ENCODE peak calls at places on chromosome 17, in four cellular contexts. One of them, this sample, is unnamed.

GRCh38 chr17:55870044-55870443 is 119.2 kb downstream of the PCTP start:
- DNase-seq in GM10248: no peak
- DNase-seq in EL: no peak
- DNase-seq in stimulated activated CD4-positive, alpha-beta T cell treated with anti-CD3 and anti-CD28 coated beads, Interleukin-4, amount 100 ng/mL, for 1 hour: no peak
- DNase-seq in this sample: no peak

GRCh38 chr17:19482571-19482970 is 51.1 kb upstream of the SLC47A1 start:
- DNase-seq in GM10248: no peak
- DNase-seq in EL: peak; percentile 72
- DNase-seq in stimulated activated CD4-positive, alpha-beta T cell treated with anti-CD3 and anti-CD28 coated beads, Interleukin-4, amount 100 ng/mL, for 1 hour: no peak
- DNase-seq in this sample: no peak

GRCh38 chr17:83202002-83203000 is 122.9 kb downstream of the METRNL start:
- DNase-seq in GM10248: no peak
- DNase-seq in EL: no peak
- DNase-seq in stimulated activated CD4-positive, alpha-beta T cell treated with anti-CD3 and anti-CD28 coated beads, Interleukin-4, amount 100 ng/mL, for 1 hour: no peak
- DNase-seq in this sample: no peak

GRCh38 chr17:82932146-82933005 is 92.6 kb upstream of the ZNF750 start:
- DNase-seq in GM10248: no peak
- DNase-seq in EL: peak; percentile 74
- DNase-seq in stimulated activated CD4-positive, alpha-beta T cell treated with anti-CD3 and anti-CD28 coated beads, Interleukin-4, amount 100 ng/mL, for 1 hour: no peak
- DNase-seq in this sample: no peak

GRCh38 chr17:32161506-32162365 is 19.4 kb downstream of the RHOT1 start:
- DNase-seq in GM10248: no peak
- DNase-seq in EL: peak; percentile 98
- DNase-seq in stimulated activated CD4-positive, alpha-beta T cell treated with anti-CD3 and anti-CD28 coated beads, Interleukin-4, amount 100 ng/mL, for 1 hour: no peak
- DNase-seq in this sample: no peak

GRCh38 chr17:56699186-56699895 is 105.8 kb downstream of the NOG start:
- DNase-seq in GM10248: no peak
- DNase-seq in EL: peak; percentile 100
- DNase-seq in stimulated activated CD4-positive, alpha-beta T cell treated with anti-CD3 and anti-CD28 coated beads, Interleukin-4, amount 100 ng/mL, for 1 hour: no peak
- DNase-seq in this sample: peak; percentile 93

GRCh38 chr17:20896153-20896649 is 146.6 kb downstream of the USP22 start:
- DNase-seq in GM10248: peak; percentile 11
- DNase-seq in EL: peak; percentile 23
- DNase-seq in stimulated activated CD4-positive, alpha-beta T cell treated with anti-CD3 and anti-CD28 coated beads, Interleukin-4, amount 100 ng/mL, for 1 hour: peak; percentile 42
- DNase-seq in this sample: peak; percentile 54

GRCh38 chr17:14212401-14212800 is 24.3 kb downstream of the CDRT15 start:
- DNase-seq in GM10248: no peak
- DNase-seq in EL: no peak
- DNase-seq in stimulated activated CD4-positive, alpha-beta T cell treated with anti-CD3 and anti-CD28 coated beads, Interleukin-4, amount 100 ng/mL, for 1 hour: no peak
- DNase-seq in this sample: no peak

GRCh38 chr17:40038882-40039513 is 15.2 kb downstream of the MED24 start:
- DNase-seq in GM10248: no peak
- DNase-seq in EL: peak; percentile 82
- DNase-seq in stimulated activated CD4-positive, alpha-beta T cell treated with anti-CD3 and anti-CD28 coated beads, Interleukin-4, amount 100 ng/mL, for 1 hour: no peak
- DNase-seq in this sample: peak; percentile 96

GRCh38 chr17:27345141-27345904 is 51.4 kb downstream of the WSB1 start:
- DNase-seq in GM10248: no peak
- DNase-seq in EL: no peak
- DNase-seq in stimulated activated CD4-positive, alpha-beta T cell treated with anti-CD3 and anti-CD28 coated beads, Interleukin-4, amount 100 ng/mL, for 1 hour: no peak
- DNase-seq in this sample: no peak

GRCh38 chr17:41428591-41429326 is 4.4 kb upstream of the KRT37 start:
- DNase-seq in GM10248: no peak
- DNase-seq in EL: peak; percentile 72
- DNase-seq in stimulated activated CD4-positive, alpha-beta T cell treated with anti-CD3 and anti-CD28 coated beads, Interleukin-4, amount 100 ng/mL, for 1 hour: no peak
- DNase-seq in this sample: no peak

GRCh38 chr17:31443386-31443785 is 51.9 kb downstream of the RAB11FIP4 start:
- DNase-seq in GM10248: no peak
- DNase-seq in EL: no peak
- DNase-seq in stimulated activated CD4-positive, alpha-beta T cell treated with anti-CD3 and anti-CD28 coated beads, Interleukin-4, amount 100 ng/mL, for 1 hour: no peak
- DNase-seq in this sample: no peak

GRCh38 chr17:4199818-4200402 is 56.9 kb downstream of the CYB5D2 start:
- DNase-seq in GM10248: peak; percentile 76
- DNase-seq in EL: peak; percentile 45
- DNase-seq in stimulated activated CD4-positive, alpha-beta T cell treated with anti-CD3 and anti-CD28 coated beads, Interleukin-4, amount 100 ng/mL, for 1 hour: no peak
- DNase-seq in this sample: peak; percentile 62

GRCh38 chr17:75194879-75195278 is 10.6 kb upstream of the NUP85 start:
- DNase-seq in GM10248: no peak
- DNase-seq in EL: peak; percentile 47
- DNase-seq in stimulated activated CD4-positive, alpha-beta T cell treated with anti-CD3 and anti-CD28 coated beads, Interleukin-4, amount 100 ng/mL, for 1 hour: no peak
- DNase-seq in this sample: no peak

GRCh38 chr17:57987582-57988300 is at the start of gene VEZF1:
- DNase-seq in GM10248: peak; percentile 86
- DNase-seq in EL: peak; percentile 78
- DNase-seq in stimulated activated CD4-positive, alpha-beta T cell treated with anti-CD3 and anti-CD28 coated beads, Interleukin-4, amount 100 ng/mL, for 1 hour: peak; percentile 79
- DNase-seq in this sample: peak; percentile 73

GRCh38 chr17:81693491-81694360 is 9.4 kb upstream of the MRPL12 start:
- DNase-seq in GM10248: no peak
- DNase-seq in EL: no peak
- DNase-seq in stimulated activated CD4-positive, alpha-beta T cell treated with anti-CD3 and anti-CD28 coated beads, Interleukin-4, amount 100 ng/mL, for 1 hour: no peak
- DNase-seq in this sample: no peak

GRCh38 chr17:38619937-38620550 is 14.3 kb upstream of the SRCIN1 start:
- DNase-seq in GM10248: no peak
- DNase-seq in EL: no peak
- DNase-seq in stimulated activated CD4-positive, alpha-beta T cell treated with anti-CD3 and anti-CD28 coated beads, Interleukin-4, amount 100 ng/mL, for 1 hour: no peak
- DNase-seq in this sample: no peak

GRCh38 chr17:78517421-78517820 is 59.8 kb downstream of the DNAH17 start:
- DNase-seq in GM10248: no peak
- DNase-seq in EL: no peak
- DNase-seq in stimulated activated CD4-positive, alpha-beta T cell treated with anti-CD3 and anti-CD28 coated beads, Interleukin-4, amount 100 ng/mL, for 1 hour: no peak
- DNase-seq in this sample: no peak

GRCh38 chr17:59763861-59764260 is 56.4 kb downstream of the VMP1 start:
- DNase-seq in GM10248: no peak
- DNase-seq in EL: peak; percentile 86
- DNase-seq in stimulated activated CD4-positive, alpha-beta T cell treated with anti-CD3 and anti-CD28 coated beads, Interleukin-4, amount 100 ng/mL, for 1 hour: no peak
- DNase-seq in this sample: peak; percentile 81

GRCh38 chr17:50173335-50173941 is 7.6 kb downstream of the SGCA start:
- DNase-seq in GM10248: no peak
- DNase-seq in EL: peak; percentile 96
- DNase-seq in stimulated activated CD4-positive, alpha-beta T cell treated with anti-CD3 and anti-CD28 coated beads, Interleukin-4, amount 100 ng/mL, for 1 hour: no peak
- DNase-seq in this sample: no peak

GRCh38 chr17:27471321-27472269 is 15.3 kb downstream of the KSR1 start:
- DNase-seq in GM10248: peak; percentile 63
- DNase-seq in EL: peak; percentile 33
- DNase-seq in stimulated activated CD4-positive, alpha-beta T cell treated with anti-CD3 and anti-CD28 coated beads, Interleukin-4, amount 100 ng/mL, for 1 hour: peak; percentile 79
- DNase-seq in this sample: no peak

GRCh38 chr17:73027130-73027741 is 65.3 kb downstream of the SLC39A11 start:
- DNase-seq in GM10248: no peak
- DNase-seq in EL: no peak
- DNase-seq in stimulated activated CD4-positive, alpha-beta T cell treated with anti-CD3 and anti-CD28 coated beads, Interleukin-4, amount 100 ng/mL, for 1 hour: no peak
- DNase-seq in this sample: no peak

GRCh38 chr17:8754890-8755289 is 3.5 kb downstream of the SPDYE4 start:
- DNase-seq in GM10248: no peak
- DNase-seq in EL: no peak
- DNase-seq in stimulated activated CD4-positive, alpha-beta T cell treated with anti-CD3 and anti-CD28 coated beads, Interleukin-4, amount 100 ng/mL, for 1 hour: no peak
- DNase-seq in this sample: no peak

GRCh38 chr17:42133461-42134041 is 10.9 kb downstream of the HSPB9 start:
- DNase-seq in GM10248: peak; percentile 61
- DNase-seq in EL: no peak
- DNase-seq in stimulated activated CD4-positive, alpha-beta T cell treated with anti-CD3 and anti-CD28 coated beads, Interleukin-4, amount 100 ng/mL, for 1 hour: no peak
- DNase-seq in this sample: no peak

GRCh38 chr17:62780951-62781350 is 27.2 kb downstream of the MARCHF10 start:
- DNase-seq in GM10248: no peak
- DNase-seq in EL: peak; percentile 55
- DNase-seq in stimulated activated CD4-positive, alpha-beta T cell treated with anti-CD3 and anti-CD28 coated beads, Interleukin-4, amount 100 ng/mL, for 1 hour: no peak
- DNase-seq in this sample: no peak

GRCh38 chr17:50768348-50768761 is 1.0 kb upstream of the ANKRD40CL start:
- DNase-seq in GM10248: no peak
- DNase-seq in EL: no peak
- DNase-seq in stimulated activated CD4-positive, alpha-beta T cell treated with anti-CD3 and anti-CD28 coated beads, Interleukin-4, amount 100 ng/mL, for 1 hour: no peak
- DNase-seq in this sample: no peak

GRCh38 chr17:82283208-82283749 is 9.8 kb upstream of the CSNK1D start:
- DNase-seq in GM10248: no peak
- DNase-seq in EL: peak; percentile 98
- DNase-seq in stimulated activated CD4-positive, alpha-beta T cell treated with anti-CD3 and anti-CD28 coated beads, Interleukin-4, amount 100 ng/mL, for 1 hour: peak; percentile 53
- DNase-seq in this sample: peak; percentile 59

GRCh38 chr17:7634384-7634783 is 4.4 kb downstream of the SHBG start:
- DNase-seq in GM10248: no peak
- DNase-seq in EL: peak; percentile 56
- DNase-seq in stimulated activated CD4-positive, alpha-beta T cell treated with anti-CD3 and anti-CD28 coated beads, Interleukin-4, amount 100 ng/mL, for 1 hour: no peak
- DNase-seq in this sample: peak; percentile 58

GRCh38 chr17:43314582-43314981 is 80.8 kb upstream of the RNU2-1 start:
- DNase-seq in GM10248: no peak
- DNase-seq in EL: no peak
- DNase-seq in stimulated activated CD4-positive, alpha-beta T cell treated with anti-CD3 and anti-CD28 coated beads, Interleukin-4, amount 100 ng/mL, for 1 hour: no peak
- DNase-seq in this sample: no peak

GRCh38 chr17:77366206-77366557 is 225.4 kb downstream of the SEC14L1 start:
- DNase-seq in GM10248: no peak
- DNase-seq in EL: no peak
- DNase-seq in stimulated activated CD4-positive, alpha-beta T cell treated with anti-CD3 and anti-CD28 coated beads, Interleukin-4, amount 100 ng/mL, for 1 hour: no peak
- DNase-seq in this sample: no peak

GRCh38 chr17:65588194-65588808 is 26.9 kb upstream of the AXIN2 start:
- DNase-seq in GM10248: no peak
- DNase-seq in EL: no peak
- DNase-seq in stimulated activated CD4-positive, alpha-beta T cell treated with anti-CD3 and anti-CD28 coated beads, Interleukin-4, amount 100 ng/mL, for 1 hour: no peak
- DNase-seq in this sample: no peak

GRCh38 chr17:39547713-39548478 is 59.8 kb downstream of the NEUROD2 start:
- DNase-seq in GM10248: peak; percentile 79
- DNase-seq in EL: peak; percentile 47
- DNase-seq in stimulated activated CD4-positive, alpha-beta T cell treated with anti-CD3 and anti-CD28 coated beads, Interleukin-4, amount 100 ng/mL, for 1 hour: peak; percentile 78
- DNase-seq in this sample: peak; percentile 42

GRCh38 chr17:75776399-75777242 is 8.0 kb upstream of the UNK start:
- DNase-seq in GM10248: no peak
- DNase-seq in EL: no peak
- DNase-seq in stimulated activated CD4-positive, alpha-beta T cell treated with anti-CD3 and anti-CD28 coated beads, Interleukin-4, amount 100 ng/mL, for 1 hour: no peak
- DNase-seq in this sample: no peak